ENCODE peak calls at places on chromosome 18, in eight cellular contexts. M, A, X, I, L, G, Z and U are unnamed samples. For H3K27me3, the result is how much of the 10 kb centered on the place peaks cover.

GRCh38 chr18:72811047-72811446 is 56.7 kb downstream of the NETO1 start:
- DNase-seq in M (no peak), A (no peak), X (no peak), I (no peak), L (no peak), G (no peak), Z (no peak), U (no peak)

GRCh38 chr18:34970106-34970505 is 71.1 kb upstream of the MAPRE2 start:
- DNase-seq in M (peak), A (peak), X (no peak), I (peak), L (no peak), G (no peak), Z (no peak), U (no peak)

GRCh38 chr18:9712606-9713005 is 4.5 kb downstream of the RAB31 start:
- DNase-seq in M (no peak), A (peak), X (no peak), I (no peak), L (no peak), G (no peak), Z (no peak), U (no peak)

GRCh38 chr18:406677-407076 is 93.8 kb downstream of the COLEC12 start:
- DNase-seq in M (no peak), A (no peak), X (no peak), I (no peak), L (no peak), G (no peak), Z (no peak), U (no peak)

GRCh38 chr18:33820517-33821368 is 242.7 kb downstream of the ASXL3 start:
- DNase-seq in M (peak), A (no peak), X (no peak), I (no peak), L (no peak), G (no peak), Z (no peak), U (no peak)

GRCh38 chr18:30903566-30903965 is 139.0 kb downstream of the DSC3 start:
- DNase-seq in M (peak), A (peak), X (no peak), I (peak), L (peak), G (peak), Z (peak), U (no peak)

GRCh38 chr18:77472486-77472885 is 222.8 kb downstream of the GALR1 start:
- DNase-seq in M (no peak), A (no peak), X (no peak), I (no peak), L (no peak), G (no peak), Z (no peak), U (no peak)

GRCh38 chr18:73766915-73767314 is 380.7 kb downstream of the FBXO15 start:
- DNase-seq in M (no peak), A (no peak), X (no peak), I (no peak), L (no peak), G (no peak), Z (no peak), U (no peak)

GRCh38 chr18:11309172-11309571 is 159.8 kb upstream of the PIEZO2 start:
- DNase-seq in M (peak), A (peak), X (no peak), I (no peak), L (no peak), G (peak), Z (peak), U (peak)

GRCh38 chr18:8937695-8938094 is 164.8 kb upstream of the NDUFV2 start:
- DNase-seq in M (no peak), A (no peak), X (no peak), I (peak), L (peak), G (no peak), Z (peak), U (no peak)

GRCh38 chr18:80253871-80254492 is 6.7 kb upstream of the PARD6G start:
- DNase-seq in M (no peak), A (peak), X (peak), I (no peak), L (no peak), G (peak), Z (peak), U (peak)

GRCh38 chr18:46411862-46412690 is 244.9 kb downstream of the LOXHD1 start:
- DNase-seq in M (peak), A (no peak), X (no peak), I (peak), L (peak), G (no peak), Z (no peak), U (no peak)

GRCh38 chr18:51153659-51154371 is 43.7 kb downstream of the MEX3C start:
- DNase-seq in M (no peak), A (no peak), X (no peak), I (no peak), L (no peak), G (no peak), Z (no peak), U (no peak)

GRCh38 chr18:2572892-2573291 is 1.5 kb downstream of the NDC80 start:
- DNase-seq in M (peak), A (peak), X (no peak), I (no peak), L (no peak), G (no peak), Z (no peak), U (no peak)

GRCh38 chr18:36284671-36285295 is 12.7 kb upstream of the FHOD3 start:
- DNase-seq in M (peak), A (peak), X (peak), I (peak), L (peak), G (peak), Z (peak), U (peak)

GRCh38 chr18:8987250-8987649 is 115.2 kb upstream of the NDUFV2 start:
- DNase-seq in M (no peak), A (peak), X (no peak), I (peak), L (no peak), G (no peak), Z (no peak), U (no peak)

GRCh38 chr18:5440297-5440696 is 103.5 kb downstream of the EPB41L3 start:
- DNase-seq in M (peak), A (no peak), X (no peak), I (no peak), L (no peak), G (no peak), Z (no peak), U (peak)

GRCh38 chr18:7021994-7022840 is 95.4 kb downstream of the LAMA1 start:
- DNase-seq in M (peak), A (peak), X (peak), I (peak), L (peak), G (peak), Z (peak), U (peak)

GRCh38 chr18:73638709-73639108 is 508.9 kb downstream of the FBXO15 start:
- DNase-seq in M (peak), A (peak), X (no peak), I (peak), L (no peak), G (no peak), Z (peak), U (no peak)

GRCh38 chr18:48889115-48889941 is 61.4 kb downstream of the SMAD7 start:
- DNase-seq in M (peak), A (no peak), X (no peak), I (no peak), L (no peak), G (no peak), Z (no peak), U (no peak)

GRCh38 chr18:61336766-61337165 is 3.5 kb downstream of the CDH20 start:
- DNase-seq in M (no peak), A (no peak), X (no peak), I (no peak), L (no peak), G (no peak), Z (no peak), U (no peak)

GRCh38 chr18:61335737-61336555 is 2.7 kb downstream of the CDH20 start:
- DNase-seq in M (no peak), A (peak), X (no peak), I (no peak), L (no peak), G (no peak), Z (no peak), U (no peak)

GRCh38 chr18:61333746-61334490 is 688 bp downstream of the CDH20 start:
- DNase-seq in M (peak), A (peak), X (no peak), I (peak), L (no peak), G (no peak), Z (no peak), U (peak)

GRCh38 chr18:61334491-61334850 is 1.2 kb downstream of the CDH20 start:
- DNase-seq in M (peak), A (peak), X (no peak), I (no peak), L (no peak), G (no peak), Z (no peak), U (no peak)

GRCh38 chr18:61334951-61335736 is 1.9 kb downstream of the CDH20 start:
- DNase-seq in M (no peak), A (peak), X (no peak), I (no peak), L (no peak), G (no peak), Z (no peak), U (no peak)
- H3K4me3 ChIP-seq in M (no peak), A (peak), X (no peak), I (no peak), L (no peak), G (no peak), Z (no peak), U (no peak)

DNA sequence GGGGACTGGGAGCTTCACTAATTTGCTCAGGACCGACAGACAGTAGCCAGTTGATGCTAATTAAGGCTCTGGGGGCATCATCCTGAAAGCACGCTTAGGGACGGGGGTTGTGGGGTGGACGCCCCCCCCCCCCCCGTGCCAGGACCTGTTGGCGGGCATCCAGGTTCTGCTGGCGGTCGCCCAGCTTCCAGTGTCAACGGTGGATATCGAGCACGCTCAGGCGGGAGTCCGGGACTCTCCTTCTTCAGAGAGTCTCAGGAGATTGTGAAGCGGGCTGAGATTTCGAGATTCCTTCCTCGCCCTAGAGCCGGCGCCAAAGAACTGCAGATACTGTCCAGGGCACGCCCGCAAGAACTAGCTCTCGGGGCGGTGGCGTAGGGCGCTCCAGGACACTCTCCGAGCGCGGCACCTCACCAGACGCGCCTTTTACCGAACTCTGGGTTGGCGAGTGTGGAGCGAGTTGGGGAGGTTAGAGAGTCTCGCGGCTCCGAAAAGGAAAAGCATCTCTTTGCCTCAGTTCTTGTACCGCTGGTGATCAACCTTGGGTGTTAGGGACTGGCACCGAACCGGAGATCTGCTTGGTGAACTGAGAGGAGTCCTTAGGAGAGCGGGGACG is 5.6 kb downstream of the RAX start:
- DNase-seq in M (no peak), A (peak), X (no peak), I (peak), L (no peak), G (no peak), Z (no peak), U (no peak)
- TF ChIP-seq EZH2 in M (no peak), A (peak), X (no peak), I (peak), L (no peak), G (no peak), Z (no peak), U (no peak)

GRCh38 chr18:22169011-22169888 is at the start of gene GATA6:
- DNase-seq in M (peak), A (peak), X (peak), I (peak), L (peak), G (peak), Z (peak), U (peak)

GRCh38 chr18:22166070-22166972 is 3.1 kb upstream of the GATA6 start:
- DNase-seq in M (peak), A (no peak), X (no peak), I (no peak), L (no peak), G (no peak), Z (no peak), U (peak)

GRCh38 chr18:22167091-22167470 is 2.3 kb upstream of the GATA6 start:
- DNase-seq in M (no peak), A (no peak), X (no peak), I (no peak), L (no peak), G (no peak), Z (no peak), U (no peak)

GRCh38 chr18:22168360-22168921 is 948 bp upstream of the GATA6 start:
- DNase-seq in M (peak), A (no peak), X (peak), I (no peak), L (peak), G (no peak), Z (peak), U (peak)

GRCh38 chr18:22167471-22168151 is 1.8 kb upstream of the GATA6 start:
- DNase-seq in M (peak), A (peak), X (no peak), I (no peak), L (no peak), G (no peak), Z (no peak), U (peak)
- H3K27me3 ChIP-seq in M (under half), A (half or more), X (half or more), I (half or more), L (under half), G (under half), Z (under half), U (half or more)

DNA sequence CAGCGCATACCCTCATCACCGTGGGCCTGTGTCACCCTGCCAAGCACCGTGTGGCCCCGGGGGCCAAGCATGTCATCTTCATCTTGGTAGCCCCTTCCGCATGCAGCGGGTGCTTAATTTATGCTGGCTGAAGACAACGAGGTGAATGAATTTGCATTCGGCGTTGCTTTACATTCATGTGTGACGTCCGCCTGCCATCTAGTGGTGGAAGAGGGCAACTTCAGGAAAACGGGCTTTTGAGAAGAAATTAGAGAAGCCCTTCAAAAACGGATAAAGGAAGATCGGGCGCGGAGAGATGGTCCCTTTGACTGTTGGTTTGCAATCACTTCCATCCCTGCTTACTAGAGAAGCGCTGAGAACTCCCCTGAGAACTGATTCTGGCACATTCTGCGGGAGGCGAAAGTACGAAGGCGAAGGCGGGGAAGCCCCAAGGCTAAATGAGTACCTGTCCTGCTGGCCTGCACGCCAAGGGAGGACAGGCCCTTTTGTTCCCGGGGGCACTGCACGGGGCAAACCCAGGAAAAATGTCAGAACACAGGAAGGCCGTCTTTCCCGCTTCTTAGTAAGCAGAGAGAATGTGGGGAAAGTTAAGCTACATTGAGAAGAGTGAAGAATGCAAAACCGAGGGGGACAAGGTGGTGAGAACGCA is 145.9 kb downstream of the ZNF516 start:
- DNase-seq in M (peak), A (peak), X (peak), I (peak), L (peak), G (peak), Z (peak), U (peak)
- H3K4me3 ChIP-seq in M (no peak), A (no peak), X (no peak), I (no peak), L (peak), G (no peak), Z (peak), U (no peak)